ENCODE peak calls at places on chromosomes 4 and X, in eight cellular contexts. A is cardiac muscle cell; N is hepatocyte; K is OCI-LY7; I is lung; M is upper lobe of right lung; F is body of pancreas; J is CD8-positive, alpha-beta T cell. G is an unnamed sample.

GRCh38 chrX:124223524-124223923 is 108.9 kb upstream of the TEX13D start:
- DNase-seq in K (no peak), N (no peak), J (no peak), I (no peak), F (no peak), M (no peak), A (peak; percentile 25), G (no peak)

GRCh38 chr4:6633091-6633906 is 7.2 kb upstream of the MRFAP1 start:
- DNase-seq in F (peak; percentile 29), M (no peak), K (peak; percentile 74), J (no peak), N (no peak), A (no peak), I (no peak), G (peak; percentile 54)

GRCh38 chr4:140711910-140712309 is 44.3 kb downstream of the TBC1D9 start:
- DNase-seq in N (peak; percentile 29), J (no peak), F (no peak), I (no peak), A (no peak), M (no peak), K (no peak), G (no peak)

GRCh38 chrX:110242371-110242770 is 75.5 kb downstream of the AMMECR1 start:
- DNase-seq in K (no peak), J (no peak), I (no peak), F (no peak), M (no peak), N (no peak), A (no peak), G (no peak)

GRCh38 chr4:21845663-21846062 is 102.9 kb downstream of the KCNIP4 start:
- DNase-seq in M (no peak), J (no peak), N (no peak), I (no peak), K (no peak), F (no peak), A (no peak), G (no peak)

GRCh38 chr4:87465739-87466366 is 43.5 kb downstream of the NUDT9 start:
- DNase-seq in J (peak; percentile 7), M (no peak), I (no peak), N (peak; percentile 55), A (peak; percentile 40), K (peak; percentile 62), F (no peak), G (no peak)

GRCh38 chr4:63790377-63790776 is 618.9 kb downstream of the TECRL start:
- DNase-seq in N (no peak), A (no peak), I (no peak), J (no peak), K (no peak), F (no peak), M (no peak), G (no peak)

GRCh38 chr4:47719576-47719975 is 118.3 kb downstream of the CORIN start:
- DNase-seq in I (no peak), F (no peak), N (no peak), K (no peak), A (no peak), M (no peak), J (no peak), G (no peak)

GRCh38 chr4:52107336-52107735 is 56.2 kb downstream of the SPATA18 start:
- DNase-seq in F (no peak), A (no peak), J (no peak), I (no peak), M (no peak), K (no peak), N (no peak), G (no peak)

GRCh38 chr4:139278450-139278849 is 1.6 kb downstream of the MGARP start:
- DNase-seq in J (no peak), A (no peak), F (no peak), K (no peak), I (no peak), N (no peak), M (no peak), G (no peak)

GRCh38 chr4:181957088-181957487 is 286.1 kb upstream of the TENM3 start:
- DNase-seq in I (no peak), M (no peak), A (no peak), J (no peak), K (no peak), F (peak; percentile 42), N (no peak), G (no peak)

GRCh38 chr4:17494258-17494657 is 17.6 kb downstream of the QDPR start:
- DNase-seq in N (peak; percentile 72), A (no peak), I (no peak), K (no peak), F (no peak), J (no peak), M (no peak), G (no peak)

GRCh38 chrX:45954026-45954425 is 591.2 kb downstream of the ZNF674 start:
- DNase-seq in A (no peak), J (no peak), K (no peak), N (no peak), I (no peak), M (no peak), F (no peak), G (no peak)

GRCh38 chrX:130704053-130705038 is 198.7 kb downstream of the ENOX2 start:
- DNase-seq in J (no peak), I (no peak), M (no peak), F (no peak), N (peak; percentile 12), A (no peak), K (no peak), G (no peak)

GRCh38 chr4:15651682-15652081 is 3.5 kb downstream of the FBXL5 start:
- DNase-seq in M (no peak), N (no peak), F (no peak), J (no peak), I (no peak), K (no peak), A (no peak), G (no peak)

GRCh38 chr4:32574803-32575202 is 1854.6 kb downstream of the PCDH7 start:
- DNase-seq in A (no peak), F (no peak), M (no peak), N (no peak), I (no peak), K (peak; percentile 52), J (no peak), G (no peak)

GRCh38 chr4:183100827-183101226 is 1.8 kb downstream of the WWC2 start:
- DNase-seq in M (no peak), I (no peak), J (no peak), F (peak; percentile 35), N (peak; percentile 47), K (no peak), A (no peak), G (peak; percentile 87)

GRCh38 chr4:183107891-183108459 is 8.9 kb downstream of the WWC2 start:
- DNase-seq in J (no peak), F (no peak), A (no peak), I (no peak), M (no peak), N (no peak), K (no peak), G (no peak)

GRCh38 chr4:183106839-183107238 is 7.8 kb downstream of the WWC2 start:
- DNase-seq in N (no peak), K (no peak), J (no peak), A (no peak), I (no peak), F (no peak), M (no peak), G (no peak)

GRCh38 chr4:183101956-183102480 is 3.0 kb downstream of the WWC2 start:
- DNase-seq in J (no peak), F (no peak), A (no peak), I (no peak), K (no peak), N (no peak), M (no peak), G (no peak)

GRCh38 chr4:183105092-183105491 is 6.0 kb downstream of the WWC2 start:
- DNase-seq in K (no peak), A (no peak), I (no peak), F (no peak), M (no peak), J (no peak), N (no peak), G (no peak)
- TF ChIP-seq CTCF in K (no peak), A (no peak), I (no peak), F (no peak), M (no peak), J (no peak), N (no peak), G (no peak)

GRCh38 chr4:83473966-83474365 is 10.9 kb downstream of the ABRAXAS1 start:
- DNase-seq in K (no peak), I (no peak), A (no peak), M (no peak), N (no peak), F (no peak), J (no peak), G (no peak)
- TF ChIP-seq CTCF in K (no peak), I (no peak), A (no peak), M (no peak), N (no peak), F (no peak), J (no peak), G (no peak)

GRCh38 chr4:127580891-127581290 is 51.9 kb upstream of the INTU start:
- DNase-seq in F (no peak), A (no peak), I (no peak), M (no peak), J (no peak), N (no peak), K (no peak), G (no peak)
- TF ChIP-seq CTCF in F (no peak), A (no peak), I (no peak), M (no peak), J (no peak), N (no peak), K (no peak), G (no peak)

GRCh38 chr4:4780634-4781287 is 78.7 kb upstream of the MSX1 start:
- DNase-seq in N (no peak), K (no peak), J (no peak), I (no peak), A (no peak), M (no peak), F (no peak), G (no peak)
- TF ChIP-seq CTCF in N (peak; percentile 11), K (no peak), J (no peak), I (no peak), A (no peak), M (no peak), F (no peak), G (no peak)